ENCODE peak calls at places on chromosomes 5 and 9, in seven cellular contexts. Z, K, W, T, A, M and Y are unnamed samples.

GRCh38 chr5:8839361-8840055 is 706.4 kb downstream of the SEMA5A start:
- DNase-seq in Z (no peak), K (no peak), W (no peak), T (no peak), A (no peak), M (no peak), Y (no peak)

GRCh38 chr9:126326228-126327015 is at the start of gene MVB12B:
- DNase-seq in Z (peak), K (peak), W (peak), T (peak), A (peak), M (peak), Y (peak)

GRCh38 chr5:1516615-1517601 is 6.9 kb downstream of the LPCAT1 start:
- DNase-seq in Z (no peak), K (no peak), W (no peak), T (no peak), A (peak), M (peak), Y (peak)

GRCh38 chr9:12818431-12819000 is 43.7 kb downstream of the LURAP1L start:
- DNase-seq in Z (no peak), K (no peak), W (no peak), T (no peak), A (no peak), M (peak), Y (no peak)

GRCh38 chr9:118121361-118121760 is 417.2 kb downstream of the TLR4 start:
- DNase-seq in Z (no peak), K (no peak), W (no peak), T (no peak), A (no peak), M (no peak), Y (no peak)

GRCh38 chr5:15501057-15501791 is 1.2 kb downstream of the FBXL7 start:
- DNase-seq in Z (no peak), K (peak), W (no peak), T (peak), A (peak), M (peak), Y (peak)

GRCh38 chr9:33351547-33351946 is 50.8 kb downstream of the AQP7 start:
- DNase-seq in Z (no peak), K (no peak), W (no peak), T (no peak), A (no peak), M (no peak), Y (no peak)

GRCh38 chr5:149605998-149606721 is 24.9 kb downstream of the ARHGEF37 start:
- DNase-seq in Z (peak), K (peak), W (no peak), T (peak), A (no peak), M (no peak), Y (no peak)

GRCh38 chr9:121744687-121745395 is 93.4 kb downstream of the DAB2IP start:
- DNase-seq in Z (no peak), K (no peak), W (no peak), T (no peak), A (no peak), M (no peak), Y (no peak)

GRCh38 chr9:13369426-13369825 is 89.9 kb upstream of the MPDZ start:
- DNase-seq in Z (no peak), K (no peak), W (peak), T (no peak), A (no peak), M (no peak), Y (no peak)

GRCh38 chr9:107872457-107873192 is 383.1 kb upstream of the KLF4 start:
- DNase-seq in Z (no peak), K (no peak), W (no peak), T (no peak), A (no peak), M (no peak), Y (no peak)